ENCODE peak calls at places on chromosomes 1 and 21, in ten cellular contexts. U is GM03348; P is fibroblast of mammary gland; Z is GM04503; C is lower leg skin; B is activated T-helper 1 cell treated with Interleukin-2 at 50 U/mL for 16 hours; Y is NCI-H1417; H is NCI-H774; V is stimulated activated CD4-positive, alpha-beta T cell treated with anti-CD3 and anti-CD28 coated beads, Interleukin-1b, Interleukin-23, amount 100 ng/mL, for 48 hours; J is KBM-7. M is an unnamed sample.
A peak's percentile ranks its signal among the peaks of the same experiment; 100 is the strongest.

GRCh38 chr1:202164271-202165037 is 4.1 kb upstream of the PTPN7 start:
- DNase-seq in J (peak; percentile 29), V (peak; percentile 71), B (peak; percentile 59), C (peak; percentile 82), U (no peak), Z (no peak), Y (no peak), H (no peak), P (no peak), M (no peak)

GRCh38 chr1:156833598-156833997 is 16.9 kb upstream of the SH2D2A start:
- DNase-seq in C (no peak), B (no peak), Z (no peak), V (no peak), H (peak; percentile 20), U (no peak), P (no peak), J (no peak), Y (no peak), M (no peak)

GRCh38 chr1:227072991-227073390 is 132.9 kb downstream of the COQ8A start:
- DNase-seq in C (no peak), Z (no peak), J (no peak), P (peak; percentile 61), Y (no peak), V (no peak), H (no peak), B (no peak), U (no peak), M (peak; percentile 59)

GRCh38 chr1:230818411-230818810 is 49.9 kb downstream of the C1orf198 start:
- DNase-seq in B (no peak), C (no peak), H (no peak), Z (no peak), U (no peak), J (no peak), V (no peak), Y (no peak), P (peak; percentile 33), M (no peak)

GRCh38 chr1:231091853-231092301 is 51.8 kb upstream of the FAM89A start:
- DNase-seq in B (peak; percentile 2), U (no peak), P (peak; percentile 27), C (no peak), H (peak; percentile 31), Y (no peak), Z (no peak), J (peak; percentile 84), V (peak; percentile 10), M (peak; percentile 38)

GRCh38 chr1:20411196-20411980 is 74.6 kb downstream of the CAMK2N1 start:
- DNase-seq in H (no peak), B (no peak), Z (peak; percentile 88), C (peak; percentile 78), Y (no peak), P (peak; percentile 99), V (peak; percentile 39), J (no peak), U (peak; percentile 95), M (peak; percentile 80)

GRCh38 chr1:6646499-6647148 is 22.0 kb downstream of the THAP3 start:
- DNase-seq in H (no peak), V (peak; percentile 31), Y (no peak), B (no peak), P (peak; percentile 65), C (no peak), U (peak; percentile 80), J (peak; percentile 55), Z (no peak), M (peak; percentile 75)

GRCh38 chr1:227946624-227947424 is 908 bp downstream of the WNT9A start:
- DNase-seq in U (peak; percentile 88), J (peak; percentile 64), B (peak; percentile 36), H (peak; percentile 42), Y (peak; percentile 80), C (peak; percentile 94), P (peak; percentile 54), Z (no peak), V (peak; percentile 37), M (peak; percentile 70)

GRCh38 chr1:184567648-184568047 is 180.8 kb downstream of the C1orf21 start:
- DNase-seq in H (no peak), Y (no peak), P (no peak), B (no peak), Z (peak; percentile 36), C (no peak), V (no peak), J (peak; percentile 30), U (peak; percentile 43), M (peak; percentile 82)

GRCh38 chr21:41947596-41948403 is 6.0 kb downstream of the C2CD2 start:
- DNase-seq in P (peak; percentile 81), H (no peak), C (no peak), Y (no peak), U (peak; percentile 72), V (no peak), J (no peak), Z (no peak), B (no peak), M (no peak)

GRCh38 chr1:50348449-50349241 is 74.6 kb downstream of the DMRTA2 start:
- DNase-seq in P (peak; percentile 86), Y (peak; percentile 64), H (peak; percentile 80), B (no peak), U (peak; percentile 88), J (peak; percentile 82), Z (peak; percentile 15), V (peak; percentile 25), C (no peak), M (peak; percentile 87)

GRCh38 chr1:7388488-7389185 is 382.5 kb upstream of the VAMP3 start:
- DNase-seq in U (no peak), B (no peak), P (peak; percentile 39), Y (peak; percentile 29), Z (no peak), J (no peak), C (peak; percentile 85), H (no peak), V (no peak), M (no peak)

GRCh38 chr21:15515908-15516307 is 213.9 kb upstream of the USP25 start:
- DNase-seq in J (no peak), Z (no peak), C (no peak), Y (no peak), V (no peak), U (no peak), H (no peak), B (no peak), P (no peak), M (no peak)

GRCh38 chr1:1124786-1125642 is 9.1 kb upstream of the C1orf159 start:
- DNase-seq in U (no peak), P (no peak), B (no peak), J (no peak), Y (no peak), Z (no peak), V (no peak), C (no peak), H (no peak), M (no peak)

GRCh38 chr1:18256318-18257235 is 149.0 kb downstream of the IGSF21 start:
- DNase-seq in J (peak; percentile 23), P (peak; percentile 7), V (peak; percentile 7), C (no peak), U (peak; percentile 56), B (no peak), Y (peak; percentile 26), H (no peak), Z (no peak), M (peak; percentile 14)

GRCh38 chr1:44985747-44986359 is 542 bp downstream of the EIF2B3 start:
- DNase-seq in P (peak; percentile 15), U (peak; percentile 16), C (no peak), Y (no peak), Z (no peak), B (no peak), H (no peak), J (peak; percentile 9), V (no peak), M (peak; percentile 7)

GRCh38 chr1:213277036-213277435 is 226.0 kb downstream of the RPS6KC1 start:
- DNase-seq in U (no peak), H (no peak), Z (no peak), C (no peak), J (no peak), V (no peak), Y (no peak), B (no peak), P (peak; percentile 8), M (no peak)

GRCh38 chr1:194233069-194233468 is 1046.7 kb upstream of the B3GALT2 start:
- DNase-seq in H (no peak), C (no peak), U (no peak), Z (no peak), V (no peak), J (no peak), B (no peak), P (no peak), Y (no peak), M (peak; percentile 7)